ENCODE peak calls at places on chromosome 13, in four cellular contexts. T, A, G and B are unnamed samples.

GRCh38 chr13:32126298-32126697 is 94.7 kb downstream of the FRY start:
- ATAC-seq in T (no peak), A (no peak), G (peak; percentile 58), B (no peak)

GRCh38 chr13:113008841-113009240 is 39.8 kb downstream of the MCF2L start:
- ATAC-seq in T (no peak), A (no peak), G (no peak), B (no peak)

GRCh38 chr13:75762967-75763366 is 126.8 kb downstream of the LMO7 start:
- ATAC-seq in T (no peak), A (no peak), G (no peak), B (no peak)

GRCh38 chr13:93227280-93227905 is 786 bp downstream of the GPC6 start:
- ATAC-seq in T (peak; percentile 59), A (peak; percentile 5), G (peak; percentile 37), B (no peak)

GRCh38 chr13:109628251-109628699 is 158.1 kb downstream of the IRS2 start:
- ATAC-seq in T (no peak), A (no peak), G (no peak), B (no peak)

GRCh38 chr13:97125810-97126738 is 96.1 kb upstream of the MBNL2 start:
- ATAC-seq in T (no peak), A (no peak), G (peak; percentile 81), B (peak; percentile 61)

GRCh38 chr13:95800455-95800854 is 123.5 kb downstream of the DNAJC3 start:
- ATAC-seq in T (no peak), A (no peak), G (no peak), B (no peak)

GRCh38 chr13:53069800-53070199 is 41.2 kb downstream of the OLFM4 start:
- ATAC-seq in T (no peak), A (no peak), G (no peak), B (no peak)

DNA sequence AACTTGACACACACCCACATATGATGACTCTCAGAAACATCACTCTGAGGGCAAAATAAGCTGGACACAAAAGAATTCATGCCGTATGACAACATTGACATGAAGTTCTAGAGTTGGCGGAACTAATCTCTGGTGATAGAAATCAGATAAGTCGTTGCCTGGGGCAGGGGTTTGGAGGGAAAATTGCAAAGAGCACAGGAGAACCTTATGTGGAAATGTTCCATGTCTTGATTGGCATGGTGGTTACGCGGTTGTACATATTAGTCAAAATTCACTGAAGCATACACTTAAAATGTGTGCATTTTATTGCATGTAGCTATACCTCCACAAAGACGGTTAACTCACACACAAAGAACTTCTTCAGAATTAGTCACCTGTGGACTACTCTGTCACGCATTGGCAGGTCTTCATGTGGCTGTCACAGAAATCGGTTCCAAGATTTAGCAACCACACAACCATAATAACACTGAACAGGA is 137.8 kb upstream of the GJB6 start:
- ATAC-seq in T (no peak), A (no peak), G (no peak), B (no peak)
- TF ChIP-seq EP300 in T (no peak), A (no peak), G (no peak), B (no peak)

DNA sequence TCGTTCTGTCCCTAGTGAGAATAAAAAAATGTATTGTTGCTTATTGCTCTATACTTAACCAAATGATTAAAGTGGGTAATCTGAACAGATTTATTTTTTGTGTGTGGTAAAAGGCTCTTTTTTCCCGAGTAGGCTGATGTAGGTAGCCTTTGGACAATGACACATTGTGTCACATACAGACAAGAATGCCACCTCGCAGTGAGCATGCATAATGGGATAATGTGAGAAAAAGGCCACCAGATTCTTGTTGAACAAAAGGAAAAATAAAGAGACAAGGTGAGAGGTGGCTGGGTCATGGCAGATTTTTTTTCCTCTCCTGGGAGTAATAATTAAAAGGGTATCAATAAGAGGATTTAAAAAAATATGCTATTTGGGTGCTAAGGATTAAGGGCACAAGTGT is 93.3 kb upstream of the ARGLU1 start:
- ATAC-seq in T (no peak), A (no peak), G (no peak), B (no peak)
- TF ChIP-seq EP300 in T (no peak), A (no peak), G (no peak), B (no peak)

DNA sequence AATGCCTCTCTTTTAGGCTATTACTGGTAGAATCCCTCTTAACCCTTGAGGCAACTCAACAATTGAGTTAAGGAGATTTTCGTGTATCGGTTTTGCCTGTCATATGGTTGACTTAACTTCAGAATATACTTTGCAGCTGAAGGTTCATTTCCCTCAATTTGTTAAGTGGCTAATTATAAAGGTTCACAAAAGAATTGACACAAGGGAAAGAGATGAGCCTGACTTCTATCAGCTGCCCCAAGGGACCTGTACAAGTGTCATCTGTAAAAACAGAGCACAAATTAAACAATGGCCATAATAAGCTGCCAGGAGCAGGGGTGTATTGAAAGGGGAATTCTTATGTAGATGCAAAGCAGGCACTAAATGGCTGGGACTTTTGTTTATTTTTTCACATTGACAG is 334.8 kb upstream of the OBI1 start:
- ATAC-seq in T (no peak), A (no peak), G (no peak), B (no peak)
- TF ChIP-seq EP300 in T (no peak), A (no peak), G (no peak), B (no peak)

GRCh38 chr13:85068231-85068630 is 731.0 kb downstream of the SLITRK6 start:
- ATAC-seq in T (no peak), A (no peak), G (no peak), B (no peak)
- TF ChIP-seq EP300 in T (no peak), A (no peak), G (no peak), B (no peak)

GRCh38 chr13:47803131-47803530 is 197.9 kb downstream of the SUCLA2 start:
- ATAC-seq in T (no peak), A (no peak), G (no peak), B (no peak)

GRCh38 chr13:47798906-47799305 is 202.2 kb downstream of the SUCLA2 start:
- ATAC-seq in T (no peak), A (no peak), G (no peak), B (no peak)

GRCh38 chr13:47798194-47798593 is 202.9 kb downstream of the SUCLA2 start:
- ATAC-seq in T (no peak), A (no peak), G (no peak), B (no peak)

GRCh38 chr13:47801555-47801954 is 199.5 kb downstream of the SUCLA2 start:
- ATAC-seq in T (no peak), A (no peak), G (no peak), B (no peak)

DNA sequence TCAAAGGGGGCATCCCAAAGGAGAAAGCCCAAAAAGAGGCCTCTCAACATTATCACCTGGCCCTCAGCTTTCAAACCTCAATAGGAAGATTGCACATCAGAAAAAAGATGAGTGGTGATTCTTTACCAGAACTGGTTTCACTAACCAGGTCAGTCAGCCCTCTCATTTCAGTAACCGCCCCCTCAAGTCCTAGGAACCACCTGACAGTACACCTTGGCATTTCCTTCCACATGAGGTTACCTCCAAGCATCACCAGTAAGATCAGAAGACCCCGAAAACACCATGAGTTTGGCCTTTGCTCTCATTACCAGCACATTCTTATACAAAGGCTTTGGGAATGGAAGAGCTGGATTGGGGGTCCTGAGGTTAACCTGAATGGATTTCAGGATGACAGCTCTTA is 200.5 kb downstream of the SUCLA2 start:
- ATAC-seq in T (no peak), A (no peak), G (no peak), B (no peak)
- TF ChIP-seq EP300 in T (no peak), A (no peak), G (no peak), B (no peak)